ENCODE peak calls at places on chromosomes 1 and 21, in five cellular contexts. B is tibial nerve, L is IMR-90, U is kidney epithelial cell, O is MM.1S. S is an unnamed sample.

GRCh38 chr21:45499970-45500575 is 42.2 kb downstream of the SLC19A1 start:
- DNase-seq in L (no peak), O (no peak), U (no peak), B (no peak), S (no peak)

GRCh38 chr1:64877151-64877550 is 89.2 kb downstream of the JAK1 start:
- DNase-seq in L (no peak), U (no peak), O (no peak), B (no peak), S (no peak)

GRCh38 chr1:94286864-94287437 is 49.6 kb upstream of the ARHGAP29 start:
- DNase-seq in B (no peak), U (no peak), L (no peak), O (no peak), S (no peak)

GRCh38 chr1:2088434-2088833 is 38.2 kb downstream of the PRKCZ start:
- DNase-seq in L (peak), O (no peak), B (no peak), U (peak), S (peak)

GRCh38 chr1:54122992-54123391 is 29.8 kb downstream of the CDCP2 start:
- DNase-seq in B (no peak), U (no peak), L (no peak), O (no peak), S (no peak)

GRCh38 chr1:85245456-85245855 is 14.0 kb downstream of the C1orf52 start:
- DNase-seq in U (no peak), L (no peak), O (no peak), B (no peak), S (no peak)

GRCh38 chr1:178183796-178184195 is 89.9 kb downstream of the RASAL2 start:
- DNase-seq in O (no peak), L (peak), B (no peak), U (no peak), S (no peak)

GRCh38 chr1:42680921-42681683 is 1.1 kb upstream of the YBX1 start:
- DNase-seq in B (no peak), U (no peak), L (no peak), O (peak), S (no peak)

GRCh38 chr1:186967659-186968394 is 139.1 kb downstream of the PLA2G4A start:
- DNase-seq in O (no peak), U (peak), L (peak), B (no peak), S (peak)

GRCh38 chr1:234727018-234727757 is 117.2 kb upstream of the IRF2BP2 start:
- DNase-seq in L (peak), B (no peak), U (no peak), O (peak), S (no peak)

GRCh38 chr1:157135646-157136045 is 2.5 kb downstream of the ETV3 start:
- DNase-seq in L (no peak), O (peak), B (no peak), U (no peak), S (no peak)

GRCh38 chr1:157135070-157135469 is 3.1 kb downstream of the ETV3 start:
- DNase-seq in U (no peak), O (no peak), B (no peak), L (no peak), S (no peak)

GRCh38 chr1:157133431-157133830 is 4.8 kb downstream of the ETV3 start:
- DNase-seq in L (no peak), U (no peak), O (no peak), B (no peak), S (no peak)

GRCh38 chr1:157136133-157136532 is 2.1 kb downstream of the ETV3 start:
- DNase-seq in O (peak), U (no peak), B (no peak), L (no peak), S (no peak)

DNA sequence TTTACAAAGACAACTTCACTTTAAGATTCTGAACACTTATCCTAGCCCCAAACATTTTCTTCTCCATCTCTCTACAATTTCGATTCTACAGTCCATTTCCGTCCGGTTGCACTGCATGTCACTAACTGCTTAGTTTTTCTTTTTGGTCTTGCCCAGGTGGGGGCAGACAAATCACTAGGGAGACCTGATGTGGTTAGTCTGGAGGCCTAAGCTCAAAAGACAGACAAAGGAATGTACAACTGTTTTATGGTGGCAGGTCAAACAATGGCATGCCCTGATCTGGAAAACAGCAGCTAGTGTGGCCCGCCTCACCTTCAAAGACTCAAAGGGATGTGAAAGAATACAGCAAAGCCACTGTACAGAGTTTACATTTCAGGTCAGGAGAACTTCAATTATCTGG is 3.8 kb downstream of the ETV3 start:
- DNase-seq in U (no peak), B (no peak), O (peak), L (no peak), S (no peak)
- TF ChIP-seq CTCF in U (no peak), B (no peak), O (no peak), L (no peak), S (no peak)

GRCh38 chr1:21621761-21622436 is 47.3 kb downstream of the RAP1GAP start:
- DNase-seq in U (no peak), B (no peak), L (no peak), O (no peak), S (no peak)
- H3K4me3 ChIP-seq in U (peak), B (no peak), L (no peak), O (no peak), S (peak)

GRCh38 chr1:152052606-152053005 is 15.8 kb upstream of the S100A11 start:
- DNase-seq in O (peak), B (peak), L (peak), U (no peak), S (peak)

GRCh38 chr1:152053375-152053774 is 16.6 kb upstream of the S100A11 start:
- DNase-seq in L (no peak), B (no peak), O (no peak), U (no peak), S (no peak)

GRCh38 chr1:152049291-152050073 is 12.7 kb upstream of the S100A11 start:
- DNase-seq in L (peak), B (peak), O (no peak), U (no peak), S (no peak)

GRCh38 chr1:152048641-152048970 is 11.8 kb upstream of the S100A11 start:
- DNase-seq in B (no peak), O (no peak), U (peak), L (no peak), S (no peak)

DNA sequence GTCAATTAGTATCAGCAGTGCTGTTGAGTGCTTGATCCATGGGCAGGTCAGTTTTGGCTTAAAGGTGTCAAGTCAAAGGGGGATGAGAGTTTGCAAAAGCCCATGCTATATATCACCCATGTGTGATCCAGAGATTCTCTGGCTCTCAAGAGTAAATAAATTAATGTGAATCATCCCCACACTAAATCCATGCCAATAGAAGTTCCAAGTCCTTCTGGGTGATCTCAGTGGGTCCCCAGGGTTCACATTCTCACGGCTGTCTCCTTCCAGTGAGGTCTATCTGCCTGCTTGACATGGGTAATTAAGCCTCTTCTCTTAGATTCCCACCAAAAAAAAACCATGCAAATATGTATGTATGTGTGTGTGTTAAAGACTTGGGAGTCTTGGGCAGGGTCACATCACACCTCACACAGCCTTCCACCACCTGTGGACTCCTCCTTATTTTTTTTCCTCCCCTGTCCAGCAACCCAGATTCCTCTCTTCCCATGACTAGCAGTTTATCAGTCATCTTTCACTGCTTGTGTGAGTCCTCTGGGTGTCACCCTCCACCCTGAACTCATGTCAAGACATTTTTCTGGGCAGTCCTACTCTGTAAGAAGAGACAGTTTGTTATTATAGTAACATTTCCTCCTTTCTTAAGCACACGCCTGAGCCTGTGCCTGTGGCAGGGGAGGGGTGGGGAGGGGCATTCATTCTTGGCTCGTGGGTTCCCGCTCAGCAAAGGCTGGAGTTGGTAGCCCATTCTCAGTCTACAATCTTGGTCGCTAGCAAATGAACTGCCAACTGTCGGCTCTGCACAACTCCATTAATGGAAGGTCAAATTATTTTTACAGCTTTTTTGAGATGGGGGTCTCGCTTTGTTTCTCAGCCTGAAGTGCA is 14.3 kb upstream of the S100A11 start:
- DNase-seq in O (no peak), L (peak), U (no peak), B (no peak), S (no peak)
- TF ChIP-seq CTCF in O (no peak), L (no peak), U (no peak), B (no peak), S (no peak)

DNA sequence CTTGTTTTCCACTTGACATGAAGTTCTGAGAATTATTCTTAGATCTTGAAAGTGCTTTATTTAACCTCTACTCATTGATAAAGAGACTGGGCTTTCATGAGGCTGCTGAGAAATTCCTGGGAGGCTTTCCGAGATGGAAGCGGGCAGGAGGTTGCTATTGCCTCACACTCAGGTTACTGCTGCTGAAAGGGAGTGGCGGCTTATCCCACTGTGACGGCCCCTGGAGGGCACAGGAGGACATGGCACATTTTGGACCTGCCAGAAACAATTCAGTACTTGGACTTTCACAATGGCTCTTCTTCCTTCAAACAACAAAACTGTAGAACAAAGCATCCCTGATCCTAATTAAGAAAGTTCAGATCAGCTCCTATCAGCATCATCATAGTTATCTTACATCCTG is 16.2 kb upstream of the MARK1 start:
- DNase-seq in B (no peak), U (no peak), O (no peak), L (no peak), S (no peak)
- H3K4me3 ChIP-seq in B (no peak), U (no peak), O (no peak), L (no peak), S (no peak)

GRCh38 chr1:221435510-221435909 is 306.4 kb downstream of the DUSP10 start:
- DNase-seq in B (no peak), U (no peak), O (peak), L (peak), S (no peak)

GRCh38 chr1:221430133-221430960 is 311.5 kb downstream of the DUSP10 start:
- DNase-seq in B (no peak), O (no peak), U (no peak), L (peak), S (no peak)

GRCh38 chr1:221431968-221432367 is 309.9 kb downstream of the DUSP10 start:
- DNase-seq in U (no peak), O (no peak), L (no peak), B (no peak), S (no peak)

GRCh38 chr1:221429262-221429661 is 312.6 kb downstream of the DUSP10 start:
- DNase-seq in B (no peak), O (no peak), U (no peak), L (peak), S (no peak)

GRCh38 chr1:221431068-221431651 is 310.7 kb downstream of the DUSP10 start:
- DNase-seq in U (no peak), B (no peak), O (no peak), L (peak), S (no peak)
- TF ChIP-seq CTCF in U (no peak), B (no peak), O (no peak), L (peak), S (peak)

GRCh38 chr1:90940746-90941145 is 81.1 kb downstream of the ZNF644 start:
- DNase-seq in L (no peak), U (no peak), O (no peak), B (no peak), S (no peak)
- H3K4me3 ChIP-seq in L (no peak), U (no peak), O (no peak), B (no peak), S (no peak)

DNA sequence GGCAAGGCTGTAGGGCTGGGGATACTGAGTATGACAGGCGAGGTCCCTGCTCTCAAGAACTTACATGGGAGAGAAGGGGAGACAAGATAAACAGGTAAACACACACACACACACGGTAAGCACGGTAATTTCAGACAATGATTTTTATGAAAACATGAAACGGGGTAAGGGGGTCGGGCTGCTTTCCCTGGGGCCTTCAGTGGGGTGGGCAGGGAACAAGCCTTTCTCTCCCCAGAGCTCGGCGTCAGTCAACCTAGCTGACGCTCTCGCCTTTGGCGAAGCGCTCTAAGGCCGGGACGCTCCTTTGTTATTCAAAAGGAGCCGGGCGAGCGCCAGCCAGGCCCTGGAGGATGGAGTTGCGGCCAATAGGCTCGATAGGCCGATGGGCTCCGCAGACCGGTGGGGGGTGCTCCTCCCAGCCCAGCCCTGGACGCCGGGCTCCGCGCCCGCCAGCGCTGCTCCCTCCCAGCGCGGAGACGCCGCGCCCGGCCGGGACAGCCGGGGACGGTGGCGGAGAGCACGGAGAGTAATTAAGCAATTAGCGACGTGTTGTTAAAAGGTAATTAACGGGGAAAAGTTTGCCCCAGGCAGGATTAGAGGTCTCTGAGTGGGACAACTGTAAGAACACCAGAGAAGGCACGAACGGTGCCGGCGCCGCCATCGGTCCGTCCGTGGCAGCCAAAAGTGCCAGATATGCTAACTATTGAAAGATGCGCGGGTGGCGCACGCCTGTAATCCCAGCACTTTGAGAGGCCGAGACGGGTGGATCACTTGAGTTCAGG is 980 bp upstream of the INKA2 start:
- DNase-seq in B (peak), L (peak), U (no peak), O (peak), S (no peak)
- TF ChIP-seq CTCF in B (no peak), L (no peak), U (no peak), O (no peak), S (no peak)

GRCh38 chr1:7960165-7960564 is 1.3 kb upstream of the PARK7 start:
- DNase-seq in B (no peak), U (no peak), O (no peak), L (no peak), S (no peak)
- H3K4me3 ChIP-seq in B (peak), U (no peak), O (no peak), L (no peak), S (no peak)

GRCh38 chr1:181674617-181675016 is 191.3 kb downstream of the CACNA1E start:
- DNase-seq in L (no peak), U (no peak), O (peak), B (no peak), S (no peak)
- TF ChIP-seq CTCF in L (no peak), U (no peak), O (peak), B (no peak), S (peak)

S was measured in epithelial cell of proximal tubule.